ENCODE peak calls at places on chromosomes 1 and 21, in seven cellular contexts. W is neural progenitor cell, Y is thoracic aorta, R is Peyer's patch, U is mammary epithelial cell, N is AG04450, V is stomach. M is an unnamed sample.

GRCh38 chr1:27007909-27008582 is 4.6 kb downstream of the TENT5B start:
- DNase-seq in W (no peak), Y (no peak), R (no peak), U (peak; percentile 78), N (no peak), V (peak; percentile 83), M (no peak)

GRCh38 chr1:183030053-183030452 is 6.8 kb downstream of the LAMC1 start:
- DNase-seq in W (no peak), Y (no peak), R (no peak), U (peak; percentile 48), N (no peak), V (no peak), M (peak; percentile 66)

GRCh38 chr1:216215169-216215568 is 208.1 kb downstream of the USH2A start:
- DNase-seq in W (no peak), Y (no peak), R (no peak), U (no peak), N (no peak), V (no peak), M (peak; percentile 10)

GRCh38 chr1:155307247-155307740 is 1.4 kb upstream of the FDPS start:
- DNase-seq in W (peak; percentile 69), Y (no peak), R (no peak), U (peak; percentile 16), N (no peak), V (no peak), M (peak; percentile 38)

GRCh38 chr1:234401658-234402057 is 28.4 kb downstream of the COA6 start:
- DNase-seq in W (no peak), Y (no peak), R (no peak), U (no peak), N (no peak), V (no peak), M (no peak)

GRCh38 chr1:14108356-14109275 is 408.6 kb downstream of the PRDM2 start:
- DNase-seq in W (no peak), Y (no peak), R (no peak), U (peak; percentile 8), N (no peak), V (no peak), M (no peak)

GRCh38 chr1:175155473-175155856 is 37.1 kb downstream of the KIAA0040 start:
- DNase-seq in W (no peak), Y (no peak), R (no peak), U (no peak), N (no peak), V (no peak), M (no peak)

GRCh38 chr1:193031431-193031830 is 27.7 kb downstream of the UCHL5 start:
- DNase-seq in W (no peak), Y (no peak), R (no peak), U (no peak), N (no peak), V (no peak), M (peak; percentile 53)

GRCh38 chr1:161166669-161167548 is 683 bp downstream of the PPOX start:
- DNase-seq in W (peak; percentile 66), Y (no peak), R (no peak), U (no peak), N (no peak), V (no peak), M (no peak)

GRCh38 chr1:154154534-154155181 is at the start of gene NUP210L:
- DNase-seq in W (peak; percentile 20), Y (peak; percentile 45), R (peak; percentile 50), U (no peak), N (peak; percentile 4), V (no peak), M (peak; percentile 74)

GRCh38 chr1:110565565-110565964 is 40.6 kb downstream of the KCNA2 start:
- DNase-seq in W (peak; percentile 10), Y (no peak), R (no peak), U (no peak), N (no peak), V (no peak), M (no peak)

GRCh38 chr1:65429806-65430205 is 9.3 kb downstream of the LEPR start:
- DNase-seq in W (no peak), Y (no peak), R (no peak), U (peak; percentile 77), N (no peak), V (no peak), M (peak; percentile 67)

GRCh38 chr1:210446479-210446878 is 117.8 kb downstream of the HHAT start:
- DNase-seq in W (peak; percentile 66), Y (no peak), R (no peak), U (no peak), N (no peak), V (no peak), M (peak; percentile 50)

GRCh38 chr1:93501399-93501798 is 53.5 kb downstream of the FNBP1L start:
- DNase-seq in W (no peak), Y (no peak), R (no peak), U (no peak), N (no peak), V (no peak), M (no peak)

GRCh38 chr1:158509471-158510161 is 37.6 kb downstream of the OR10R2 start:
- DNase-seq in W (peak; percentile 25), Y (no peak), R (no peak), U (no peak), N (no peak), V (no peak), M (no peak)

GRCh38 chr1:1606232-1606631 is 6.3 kb upstream of the FNDC10 start:
- DNase-seq in W (no peak), Y (no peak), R (no peak), U (no peak), N (no peak), V (no peak), M (no peak)

GRCh38 chr1:28374297-28374696 is 4.8 kb downstream of the PHACTR4 start:
- DNase-seq in W (no peak), Y (no peak), R (no peak), U (peak; percentile 82), N (no peak), V (no peak), M (peak; percentile 82)

GRCh38 chr1:70426154-70427131 is 15.4 kb downstream of the CTH start:
- DNase-seq in W (no peak), Y (no peak), R (no peak), U (peak; percentile 49), N (no peak), V (no peak), M (no peak)

GRCh38 chr1:199490804-199491527 is 536.5 kb upstream of the NR5A2 start:
- DNase-seq in W (no peak), Y (no peak), R (no peak), U (peak; percentile 74), N (peak; percentile 45), V (no peak), M (peak; percentile 58)

GRCh38 chr21:43985690-43986251 is 26.3 kb upstream of the TRAPPC10 start:
- DNase-seq in W (peak; percentile 65), Y (no peak), R (no peak), U (no peak), N (no peak), V (no peak), M (no peak)

GRCh38 chr1:56508523-56508983 is 70.8 kb downstream of the PLPP3 start:
- DNase-seq in W (no peak), Y (no peak), R (peak; percentile 85), U (peak; percentile 58), N (no peak), V (peak; percentile 78), M (peak; percentile 16)

GRCh38 chr1:76868154-76868882 is 1.0 kb downstream of the ST6GALNAC5 start:
- DNase-seq in W (peak; percentile 90), Y (no peak), R (peak; percentile 47), U (peak; percentile 46), N (no peak), V (peak; percentile 25), M (peak; percentile 60)

GRCh38 chr1:28112388-28113311 is 24.2 kb upstream of the EYA3 start:
- DNase-seq in W (peak; percentile 18), Y (peak; percentile 6), R (no peak), U (peak; percentile 88), N (no peak), V (peak; percentile 56), M (peak; percentile 56)

DNA sequence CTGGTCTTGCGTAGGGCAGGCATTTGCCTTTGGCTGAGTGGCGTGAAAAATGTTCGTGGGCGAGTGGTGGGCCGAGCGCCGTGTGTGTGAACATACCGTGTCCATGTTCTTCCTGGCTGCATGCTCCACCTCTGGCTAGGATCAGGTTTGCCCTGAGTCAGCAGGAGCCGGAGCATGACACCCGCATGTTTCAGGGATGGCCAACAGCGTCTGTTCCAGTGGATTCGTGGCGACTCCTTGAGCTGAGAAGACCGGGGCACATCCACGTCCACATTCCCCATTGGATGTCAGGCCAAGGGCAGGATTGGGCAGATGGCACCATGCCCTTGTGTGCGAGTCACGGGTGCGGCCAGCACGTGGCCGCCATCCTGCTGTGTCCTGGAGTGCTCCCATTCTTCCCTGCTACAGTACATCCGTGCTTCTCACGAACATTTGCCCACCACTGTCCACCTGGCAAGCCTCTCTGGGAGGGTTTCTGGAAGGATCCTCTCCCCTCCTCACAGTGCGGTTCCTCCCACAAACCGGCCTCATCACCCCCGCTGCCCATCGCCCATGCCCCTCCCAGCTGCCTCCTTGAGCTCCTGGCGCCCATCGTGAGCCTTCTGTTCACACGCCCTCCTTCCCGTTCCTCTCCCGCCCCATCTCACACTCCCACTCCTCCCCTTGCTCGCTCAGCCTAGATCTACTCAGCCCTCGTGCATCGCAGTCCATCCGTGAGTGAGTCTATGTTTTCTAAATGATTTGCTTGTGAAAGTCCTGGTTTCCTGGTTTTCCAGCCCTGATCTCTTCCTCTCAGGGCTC is 118.8 kb upstream of the C1orf174 start:
- DNase-seq in W (no peak), Y (no peak), R (no peak), U (no peak), N (no peak), V (no peak), M (no peak)
- H3K9me3 ChIP-seq in W (no peaks in the 10 kb centered on the region), Y (no peaks in the 10 kb centered on the region), R (no peaks in the 10 kb centered on the region), U (no peaks in the 10 kb centered on the region), N (peaks cover 70% of the 10 kb centered on the region), V (no peaks in the 10 kb centered on the region), M (no peaks in the 10 kb centered on the region)

GRCh38 chr1:151013518-151013917 is 5.3 kb downstream of the PRUNE1 start:
- DNase-seq in W (no peak), Y (no peak), R (no peak), U (no peak), N (no peak), V (peak; percentile 63), M (peak; percentile 58)
- TF ChIP-seq CTCF in W (no peak), Y (no peak), R (no peak), U (no peak), N (peak; percentile 21), V (peak; percentile 26), M (no peak)

GRCh38 chr1:19323987-19324664 is 12.0 kb downstream of the SLC66A1 start:
- DNase-seq in W (no peak), Y (no peak), R (no peak), U (no peak), N (no peak), V (no peak), M (no peak)

GRCh38 chr1:19326748-19327065 is 14.6 kb downstream of the SLC66A1 start:
- DNase-seq in W (no peak), Y (no peak), R (no peak), U (no peak), N (no peak), V (no peak), M (no peak)

GRCh38 chr1:19325958-19326747 is 14.0 kb downstream of the SLC66A1 start:
- DNase-seq in W (no peak), Y (no peak), R (no peak), U (no peak), N (no peak), V (no peak), M (no peak)

GRCh38 chr1:19324665-19324990 is 12.5 kb downstream of the SLC66A1 start:
- DNase-seq in W (no peak), Y (no peak), R (no peak), U (no peak), N (no peak), V (no peak), M (no peak)

GRCh38 chr1:19325368-19325957 is 13.3 kb downstream of the SLC66A1 start:
- DNase-seq in W (no peak), Y (no peak), R (no peak), U (no peak), N (no peak), V (no peak), M (no peak)
- H3K9me3 ChIP-seq in W (no peaks in the 10 kb centered on the region), Y (no peaks in the 10 kb centered on the region), R (no peaks in the 10 kb centered on the region), U (no peaks in the 10 kb centered on the region), N (no peaks in the 10 kb centered on the region), V (no peaks in the 10 kb centered on the region), M (no peaks in the 10 kb centered on the region)

GRCh38 chr1:52125727-52126359 is 16.0 kb upstream of the ZFYVE9 start:
- DNase-seq in W (no peak), Y (no peak), R (no peak), U (no peak), N (no peak), V (no peak), M (no peak)
- TF ChIP-seq CTCF in W (no peak), Y (no peak), R (no peak), U (no peak), N (no peak), V (no peak), M (no peak)

M was measured in fibroblast of lung.